ENCODE peak calls at places on chromosomes 5 and 9, in ten cellular contexts. W is T-helper 2 cell, O is skeletal muscle cell, Y is fibroblast of mammary gland, Q is GM04503, K is neural crest cell, B is head of caudate nucleus, Z is A549, P is NCI-H1930, E is iris pigment epithelial cell. D is an unnamed sample.

GRCh38 chr5:171650605-171651004 is 135.0 kb upstream of the SMIM23 start:
- DNase-seq in P (no peak), B (no peak), Q (no peak), E (no peak), K (no peak), W (no peak), O (no peak), Z (no peak), Y (no peak), D (no peak)

GRCh38 chr9:88807426-88807825 is 183.8 kb upstream of the S1PR3 start:
- DNase-seq in E (no peak), P (no peak), W (no peak), Q (no peak), B (no peak), O (no peak), K (no peak), Z (no peak), Y (no peak), D (no peak)

GRCh38 chr9:69200071-69200470 is 26.0 kb downstream of the TJP2 start:
- DNase-seq in W (no peak), B (no peak), P (no peak), Q (no peak), Y (peak; percentile 75), E (peak; percentile 67), K (no peak), O (no peak), Z (no peak), D (no peak)

GRCh38 chr5:152568101-152568500 is 163.0 kb upstream of the NMUR2 start:
- DNase-seq in Y (peak; percentile 1), K (no peak), O (no peak), W (no peak), E (no peak), Z (no peak), Q (no peak), B (no peak), P (no peak), D (peak; percentile 36)

GRCh38 chr5:38193015-38193581 is 65.3 kb upstream of the EGFLAM start:
- DNase-seq in K (peak; percentile 76), W (peak; percentile 32), E (peak; percentile 56), Y (peak; percentile 62), P (peak; percentile 75), O (peak; percentile 11), Z (peak; percentile 74), B (peak; percentile 68), Q (no peak), D (peak; percentile 65)

GRCh38 chr9:2686884-2687283 is 30.4 kb upstream of the KCNV2 start:
- DNase-seq in K (no peak), Q (no peak), E (no peak), W (no peak), B (no peak), Y (no peak), Z (no peak), O (no peak), P (no peak), D (no peak)

GRCh38 chr5:97093193-97093592 is 49.2 kb downstream of the LIX1 start:
- DNase-seq in P (no peak), B (no peak), O (no peak), Q (no peak), W (no peak), Z (no peak), Y (no peak), E (no peak), K (no peak), D (no peak)

GRCh38 chr5:167985373-167985772 is 306.1 kb upstream of the WWC1 start:
- DNase-seq in Z (no peak), Q (no peak), K (no peak), W (no peak), B (no peak), O (no peak), E (no peak), Y (no peak), P (no peak), D (no peak)

GRCh38 chr5:102778478-102778877 is 23.4 kb downstream of the PAM start:
- DNase-seq in Y (peak; percentile 84), O (peak; percentile 41), P (no peak), Q (peak; percentile 76), W (no peak), E (peak; percentile 85), Z (no peak), K (no peak), B (no peak), D (no peak)

GRCh38 chr5:78731884-78732283 is 83.3 kb upstream of the LHFPL2 start:
- DNase-seq in W (no peak), B (no peak), E (peak; percentile 72), P (no peak), Y (peak; percentile 30), Z (no peak), Q (peak; percentile 57), K (no peak), O (no peak), D (no peak)

GRCh38 chr9:136996361-136997281 is at the start of gene CLIC3:
- DNase-seq in E (no peak), Y (no peak), O (no peak), Z (peak; percentile 54), B (no peak), W (no peak), P (peak; percentile 30), Q (no peak), K (no peak), D (no peak)

GRCh38 chr5:54785729-54786548 is 199.5 kb downstream of the ESM1 start:
- DNase-seq in B (peak; percentile 49), Y (no peak), O (no peak), W (no peak), E (no peak), K (no peak), Q (no peak), Z (no peak), P (no peak), D (peak; percentile 37)

GRCh38 chr5:174714751-174715150 is 9.6 kb upstream of the MSX2 start:
- DNase-seq in E (no peak), W (no peak), Y (no peak), Z (no peak), K (no peak), B (no peak), Q (no peak), P (no peak), O (no peak), D (no peak)

GRCh38 chr5:127442085-127442484 is 75.4 kb upstream of the PRRC1 start:
- DNase-seq in W (no peak), Z (peak; percentile 14), P (no peak), E (peak; percentile 28), K (no peak), Y (peak; percentile 37), O (no peak), B (no peak), Q (no peak), D (peak; percentile 72)

GRCh38 chr5:45847877-45848276 is 151.7 kb upstream of the HCN1 start:
- DNase-seq in Q (no peak), Z (no peak), W (no peak), P (no peak), K (no peak), E (no peak), O (no peak), B (no peak), Y (no peak), D (no peak)

GRCh38 chr9:7721291-7721690 is 78.3 kb downstream of the DMAC1 start:
- DNase-seq in P (no peak), Q (no peak), E (no peak), Z (no peak), O (no peak), B (no peak), K (no peak), Y (no peak), W (no peak), D (no peak)

GRCh38 chr5:172429201-172429940 is 25.0 kb downstream of the SH3PXD2B start:
- DNase-seq in K (no peak), E (peak; percentile 98), Z (no peak), B (no peak), P (no peak), Q (peak; percentile 85), W (no peak), O (peak; percentile 77), Y (peak; percentile 99), D (no peak)

GRCh38 chr9:129301941-129302340 is 123.9 kb upstream of the IER5L start:
- DNase-seq in P (no peak), Y (no peak), Z (no peak), W (no peak), O (no peak), K (no peak), B (no peak), E (no peak), Q (no peak), D (no peak)

GRCh38 chr9:2657427-2657826 is 35.8 kb downstream of the VLDLR start:
- DNase-seq in O (no peak), K (no peak), W (no peak), Y (no peak), Z (no peak), P (no peak), B (no peak), Q (no peak), E (no peak), D (no peak)

GRCh38 chr5:121199238-121199999 is 652.3 kb upstream of the FTMT start:
- DNase-seq in Y (peak; percentile 83), Z (no peak), B (peak; percentile 4), O (peak; percentile 91), P (no peak), E (peak; percentile 87), K (no peak), Q (peak; percentile 13), W (no peak), D (no peak)

GRCh38 chr9:131733601-131734061 is 6.2 kb downstream of the RAPGEF1 start:
- DNase-seq in Y (peak; percentile 91), E (peak; percentile 96), W (no peak), O (peak; percentile 85), P (no peak), K (no peak), Q (peak; percentile 84), B (no peak), Z (peak; percentile 86), D (no peak)

GRCh38 chr9:133163559-133164208 is at the start of gene GBGT1:
- DNase-seq in W (no peak), Z (peak; percentile 35), E (no peak), O (no peak), K (peak; percentile 62), B (peak; percentile 50), P (no peak), Y (no peak), Q (no peak), D (peak; percentile 18)

GRCh38 chr9:87609002-87609401 is 111.3 kb downstream of the DAPK1 start:
- DNase-seq in O (no peak), W (no peak), P (no peak), B (no peak), K (no peak), E (no peak), Q (no peak), Y (no peak), Z (no peak), D (no peak)

GRCh38 chr9:133892193-133892920 is 99.8 kb downstream of the VAV2 start:
- DNase-seq in Z (no peak), O (no peak), B (no peak), E (no peak), P (no peak), Q (no peak), W (no peak), K (no peak), Y (no peak), D (no peak)

GRCh38 chr5:39517800-39518199 is 93.0 kb upstream of the DAB2 start:
- DNase-seq in Y (peak; percentile 88), Q (peak; percentile 93), W (no peak), E (peak; percentile 91), K (no peak), O (peak; percentile 75), P (no peak), Z (peak; percentile 15), B (no peak), D (no peak)